ENCODE peak calls at places on chromosome 22, in four cellular contexts. Y is K562, X is WTC11, N is GM12878. L is an unnamed sample.

GRCh38 chr22:40001800-40002577 is 7.2 kb downstream of the FAM83F start:
- DNase-seq in Y (peak), X (no peak), N (no peak), L (no peak)

GRCh38 chr22:39214006-39214382 is 30.8 kb downstream of the PDGFB start:
- DNase-seq in Y (no peak), X (no peak), N (no peak), L (no peak)

GRCh38 chr22:44116755-44117684 is 63.7 kb upstream of the PARVG start:
- DNase-seq in Y (no peak), X (no peak), N (no peak), L (no peak)

GRCh38 chr22:41380993-41381328 is 781 bp upstream of the TEF start:
- DNase-seq in Y (peak), X (no peak), N (no peak), L (peak)

GRCh38 chr22:38758276-38758945 is 2.6 kb upstream of the SUN2 start:
- DNase-seq in Y (no peak), X (no peak), N (no peak), L (no peak)

GRCh38 chr22:38754247-38755154 is 1.3 kb downstream of the SUN2 start:
- DNase-seq in Y (peak), X (no peak), N (no peak), L (peak)

GRCh38 chr22:25672685-25673084 is 69.3 kb upstream of the MYO18B start:
- DNase-seq in Y (no peak), X (no peak), N (no peak), L (no peak)

GRCh38 chr22:45896961-45897538 is 79.9 kb downstream of the WNT7B start:
- DNase-seq in Y (no peak), X (no peak), N (no peak), L (no peak)

GRCh38 chr22:32043391-32043790 is 330 bp downstream of the SLC5A1 start:
- DNase-seq in Y (no peak), X (no peak), N (no peak), L (no peak)

GRCh38 chr22:29744902-29745301 is 21.9 kb downstream of the ZMAT5 start:
- DNase-seq in Y (no peak), X (no peak), N (no peak), L (no peak)

GRCh38 chr22:45510376-45511232 is 7.9 kb downstream of the FBLN1 start:
- DNase-seq in Y (no peak), X (no peak), N (no peak), L (no peak)

GRCh38 chr22:23086787-23087186 is 16.5 kb downstream of the GNAZ start:
- DNase-seq in Y (no peak), X (no peak), N (no peak), L (no peak)

GRCh38 chr22:23086263-23086662 is 15.9 kb downstream of the GNAZ start:
- DNase-seq in Y (peak), X (no peak), N (no peak), L (no peak)

GRCh38 chr22:23085351-23085671 is 15.0 kb downstream of the GNAZ start:
- DNase-seq in Y (peak), X (no peak), N (no peak), L (no peak)

GRCh38 chr22:23084453-23085350 is 14.4 kb downstream of the GNAZ start:
- DNase-seq in Y (peak), X (no peak), N (no peak), L (no peak)

DNA sequence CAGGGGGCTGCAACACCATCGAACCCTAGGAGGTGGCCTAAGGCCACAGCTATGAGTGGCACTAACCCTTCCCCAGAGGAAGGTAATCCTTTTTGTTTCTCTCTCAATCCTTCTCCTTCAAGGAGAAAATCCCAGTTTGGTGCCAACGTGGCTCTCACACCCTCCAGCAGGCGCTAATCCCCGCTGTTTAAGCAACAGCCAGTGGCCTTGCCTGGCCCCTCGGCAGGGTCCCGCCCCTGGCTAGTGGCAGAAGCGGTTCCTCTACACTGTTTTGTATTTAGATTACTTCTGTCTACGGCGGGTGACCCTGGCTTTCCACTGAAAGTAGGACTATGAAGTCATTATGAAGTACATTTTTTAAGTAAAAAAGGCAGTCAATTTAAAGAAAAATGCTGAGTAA is 15.5 kb downstream of the GNAZ start:
- DNase-seq in Y (peak), X (no peak), N (no peak), L (no peak)
- TF ChIP-seq CREM in Y (no peak), X (no peak), N (no peak), L (no peak)

GRCh38 chr22:17846326-17846992 is 72.2 kb upstream of the BID start:
- DNase-seq in Y (no peak), X (no peak), N (no peak), L (no peak)
- TF ChIP-seq CREM in Y (no peak), X (no peak), N (no peak), L (no peak)

GRCh38 chr22:19478466-19479357 is at the start of gene UFD1:
- DNase-seq in Y (peak), X (peak), N (no peak), L (peak)
- TF ChIP-seq CREM in Y (no peak), X (peak), N (no peak), L (no peak)

GRCh38 chr22:28139993-28140392 is 220.9 kb upstream of the PITPNB start:
- DNase-seq in Y (no peak), X (no peak), N (no peak), L (no peak)
- TF ChIP-seq CREM in Y (no peak), X (no peak), N (no peak), L (no peak)

GRCh38 chr22:35425971-35426800 is 26.2 kb downstream of the MCM5 start:
- DNase-seq in Y (no peak), X (peak), N (no peak), L (no peak)
- TF ChIP-seq CREM in Y (no peak), X (no peak), N (no peak), L (no peak)

DNA sequence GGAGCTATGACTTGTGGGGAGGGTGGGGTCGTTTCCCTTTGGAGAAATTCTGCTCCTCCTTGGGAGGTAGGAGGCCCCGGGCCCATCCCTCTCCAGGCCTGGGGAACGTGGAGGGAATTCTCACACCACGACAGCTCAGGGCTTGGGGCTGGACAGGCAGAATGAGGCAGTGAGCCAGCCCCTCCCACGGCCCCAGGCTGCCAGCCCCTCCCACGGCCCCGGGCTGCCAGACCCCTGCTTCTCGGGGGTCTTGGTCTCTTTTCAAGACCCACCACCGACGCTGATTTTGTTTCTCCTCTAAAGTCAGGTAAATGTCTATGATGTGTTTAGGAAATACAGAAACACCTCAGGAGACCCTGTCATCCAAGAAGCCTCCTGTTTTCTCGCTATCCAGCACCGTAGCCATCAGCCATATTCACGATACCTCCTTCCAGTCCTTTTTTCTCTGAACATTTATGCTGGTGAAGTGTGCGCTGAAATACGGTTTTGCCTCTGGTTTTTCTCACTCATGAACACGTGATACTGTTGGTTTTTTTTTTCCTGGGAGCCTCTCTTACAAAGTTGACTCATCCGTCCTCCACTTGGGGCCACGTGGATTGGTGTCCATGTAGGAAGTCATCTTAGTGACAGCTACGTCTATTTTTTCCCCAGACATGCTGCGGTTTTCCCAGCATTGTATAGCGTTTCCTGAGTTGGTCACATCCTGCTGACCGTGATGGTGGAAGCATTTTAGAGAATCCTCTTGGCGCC is 1219.6 kb downstream of the BRD1 start:
- DNase-seq in Y (no peak), X (no peak), N (no peak), L (no peak)
- TF ChIP-seq CREM in Y (no peak), X (no peak), N (no peak), L (no peak)

GRCh38 chr22:50340157-50340879 is 2.8 kb upstream of the PPP6R2 start:
- DNase-seq in Y (no peak), X (no peak), N (no peak), L (peak)
- TF ChIP-seq CREM in Y (no peak), X (no peak), N (no peak), L (no peak)

GRCh38 chr22:22022255-22022840 is 39.8 kb upstream of the TOP3B start:
- DNase-seq in Y (peak), X (no peak), N (no peak), L (no peak)
- TF ChIP-seq CREM in Y (no peak), X (no peak), N (no peak), L (no peak)

GRCh38 chr22:47056361-47056760 is 293.9 kb downstream of the TBC1D22A start:
- DNase-seq in Y (no peak), X (no peak), N (no peak), L (no peak)
- TF ChIP-seq CREM in Y (no peak), X (no peak), N (no peak), L (no peak)